ENCODE peak calls at places on chromosomes 16 and 17, in five cellular contexts. One of them, this sample, is unnamed.

GRCh38 chr17:33017366-33017765 is 25.7 kb downstream of the SPACA3 start:
- DNase-seq in esophagus muscularis mucosa: no peak
- DNase-seq in stomach: no peak
- DNase-seq in breast epithelium: no peak
- DNase-seq in Panc1: no peak
- DNase-seq in this sample: no peak

GRCh38 chr17:55480907-55481306 is 30.3 kb downstream of the SMIM36 start:
- DNase-seq in esophagus muscularis mucosa: no peak
- DNase-seq in stomach: no peak
- DNase-seq in breast epithelium: no peak
- DNase-seq in Panc1: no peak
- DNase-seq in this sample: no peak

GRCh38 chr16:27259710-27260109 is 8.9 kb downstream of the NSMCE1 start:
- DNase-seq in Panc1: no peak
- DNase-seq in breast epithelium: no peak
- DNase-seq in esophagus muscularis mucosa: peak; percentile 10
- DNase-seq in stomach: no peak
- DNase-seq in this sample: no peak

GRCh38 chr16:22635801-22636200 is 125.1 kb downstream of the NPIPB5 start:
- DNase-seq in esophagus muscularis mucosa: no peak
- DNase-seq in Panc1: no peak
- DNase-seq in breast epithelium: no peak
- DNase-seq in stomach: no peak
- DNase-seq in this sample: no peak

GRCh38 chr17:11557727-11558452 is 40.4 kb upstream of the DNAH9 start:
- DNase-seq in Panc1: no peak
- DNase-seq in breast epithelium: no peak
- DNase-seq in esophagus muscularis mucosa: peak; percentile 86
- DNase-seq in stomach: no peak
- DNase-seq in this sample: no peak

GRCh38 chr17:10447035-10447931 is 22.1 kb downstream of the MYH4 start:
- DNase-seq in Panc1: no peak
- DNase-seq in stomach: no peak
- DNase-seq in breast epithelium: no peak
- DNase-seq in esophagus muscularis mucosa: no peak
- DNase-seq in this sample: peak; percentile 37

GRCh38 chr16:12781777-12782176 is 21.9 kb downstream of the CPPED1 start:
- DNase-seq in stomach: no peak
- DNase-seq in esophagus muscularis mucosa: no peak
- DNase-seq in breast epithelium: no peak
- DNase-seq in Panc1: no peak
- DNase-seq in this sample: no peak

GRCh38 chr17:50967795-50968194 is 101.6 kb upstream of the TOB1 start:
- DNase-seq in breast epithelium: no peak
- DNase-seq in esophagus muscularis mucosa: no peak
- DNase-seq in Panc1: no peak
- DNase-seq in stomach: no peak
- DNase-seq in this sample: no peak

GRCh38 chr17:3695723-3696411 is at the start of gene P2RX5:
- DNase-seq in esophagus muscularis mucosa: no peak
- DNase-seq in stomach: no peak
- DNase-seq in Panc1: no peak
- DNase-seq in breast epithelium: no peak
- DNase-seq in this sample: peak; percentile 57

GRCh38 chr17:5097101-5097834 is 14.4 kb downstream of the ZNF232 start:
- DNase-seq in stomach: peak; percentile 30
- DNase-seq in breast epithelium: no peak
- DNase-seq in esophagus muscularis mucosa: no peak
- DNase-seq in Panc1: no peak
- DNase-seq in this sample: peak; percentile 50

DNA sequence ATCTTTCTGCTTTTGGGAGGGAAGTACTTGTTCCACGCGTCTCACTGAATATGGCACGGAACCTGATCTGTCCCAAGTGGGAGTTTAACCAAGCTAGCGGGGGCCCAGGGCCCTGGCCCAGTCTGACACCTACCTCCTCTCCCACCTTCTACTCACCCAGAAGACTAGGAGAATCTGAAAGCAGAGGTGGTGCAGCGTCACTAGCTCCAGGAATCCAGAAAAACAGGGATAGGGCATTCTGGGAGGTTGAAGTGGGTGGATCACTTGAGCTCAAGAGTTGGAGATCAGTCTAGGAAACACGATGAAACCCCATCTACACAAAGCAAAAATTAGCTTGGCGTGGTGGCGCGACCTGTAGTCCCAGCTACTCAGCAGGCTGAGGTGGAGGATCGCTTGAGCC is 163.5 kb upstream of the ZNF267 start:
- DNase-seq in esophagus muscularis mucosa: no peak
- DNase-seq in stomach: no peak
- DNase-seq in breast epithelium: no peak
- DNase-seq in Panc1: no peak
- DNase-seq in this sample: no peak
- TF ChIP-seq POLR2AphosphoS5 in esophagus muscularis mucosa: no peak
- TF ChIP-seq POLR2AphosphoS5 in stomach: no peak
- TF ChIP-seq POLR2AphosphoS5 in breast epithelium: no peak
- TF ChIP-seq POLR2AphosphoS5 in Panc1: no peak
- TF ChIP-seq POLR2AphosphoS5 in this sample: no peak

DNA sequence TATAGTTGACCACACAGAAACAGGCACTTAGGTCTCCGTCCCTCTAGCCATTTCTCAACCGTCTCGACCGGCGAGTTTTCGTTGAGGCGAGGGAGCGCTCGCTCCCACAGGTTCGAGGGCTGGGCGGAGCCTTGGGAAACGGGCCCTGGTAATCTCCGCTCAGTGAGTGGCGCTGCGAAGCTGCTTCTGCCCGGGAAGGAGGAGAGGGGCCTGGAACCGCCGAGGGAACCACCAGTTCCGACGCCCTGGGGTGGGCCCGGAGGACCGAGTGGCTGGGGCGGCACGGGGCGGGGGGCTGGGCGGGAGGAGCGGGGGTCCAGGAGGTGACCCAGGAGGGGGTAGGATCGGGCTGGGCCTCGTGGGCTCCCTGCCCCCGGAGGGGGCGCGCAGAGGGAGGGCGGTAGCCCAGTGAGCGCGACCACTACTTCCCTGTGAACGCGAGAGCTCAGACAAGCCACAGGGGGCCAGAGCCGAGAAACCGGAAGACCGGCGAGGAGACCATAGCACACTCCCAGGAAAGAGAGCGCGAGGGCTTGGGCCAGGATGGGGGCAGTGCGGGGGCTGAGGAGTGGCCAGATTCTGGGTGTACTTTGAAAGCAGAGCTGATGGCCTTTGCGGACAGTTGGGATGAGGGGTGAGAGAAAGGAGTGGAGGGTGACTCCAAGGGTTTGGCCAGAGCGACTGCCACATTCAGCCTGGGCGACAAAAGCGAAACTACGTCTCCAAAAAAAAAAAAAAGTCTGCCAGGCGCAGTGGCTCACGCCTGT is 29.9 kb upstream of the ARL4D start:
- DNase-seq in esophagus muscularis mucosa: peak; percentile 95
- DNase-seq in breast epithelium: peak; percentile 82
- DNase-seq in Panc1: no peak
- DNase-seq in stomach: peak; percentile 80
- DNase-seq in this sample: peak; percentile 85
- H3K27ac ChIP-seq in esophagus muscularis mucosa: peak overlapping the region; percentile 100
- H3K27ac ChIP-seq in breast epithelium: peak overlapping the region; percentile 100
- H3K27ac ChIP-seq in Panc1: peak overlapping the region; percentile 94
- H3K27ac ChIP-seq in stomach: peak overlapping the region; percentile 99
- H3K27ac ChIP-seq in this sample: peak overlapping the region; percentile 98

GRCh38 chr17:72700226-72700625 is 392.3 kb downstream of the SLC39A11 start:
- DNase-seq in Panc1: no peak
- DNase-seq in breast epithelium: no peak
- DNase-seq in esophagus muscularis mucosa: no peak
- DNase-seq in stomach: no peak
- DNase-seq in this sample: no peak

GRCh38 chr17:72705905-72706395 is 386.5 kb downstream of the SLC39A11 start:
- DNase-seq in stomach: no peak
- DNase-seq in breast epithelium: no peak
- DNase-seq in esophagus muscularis mucosa: no peak
- DNase-seq in Panc1: no peak
- DNase-seq in this sample: no peak

GRCh38 chr17:72702998-72703397 is 389.5 kb downstream of the SLC39A11 start:
- DNase-seq in Panc1: no peak
- DNase-seq in breast epithelium: no peak
- DNase-seq in stomach: no peak
- DNase-seq in esophagus muscularis mucosa: no peak
- DNase-seq in this sample: no peak

GRCh38 chr17:72699566-72699965 is 392.9 kb downstream of the SLC39A11 start:
- DNase-seq in esophagus muscularis mucosa: no peak
- DNase-seq in breast epithelium: no peak
- DNase-seq in stomach: no peak
- DNase-seq in Panc1: no peak
- DNase-seq in this sample: no peak

DNA sequence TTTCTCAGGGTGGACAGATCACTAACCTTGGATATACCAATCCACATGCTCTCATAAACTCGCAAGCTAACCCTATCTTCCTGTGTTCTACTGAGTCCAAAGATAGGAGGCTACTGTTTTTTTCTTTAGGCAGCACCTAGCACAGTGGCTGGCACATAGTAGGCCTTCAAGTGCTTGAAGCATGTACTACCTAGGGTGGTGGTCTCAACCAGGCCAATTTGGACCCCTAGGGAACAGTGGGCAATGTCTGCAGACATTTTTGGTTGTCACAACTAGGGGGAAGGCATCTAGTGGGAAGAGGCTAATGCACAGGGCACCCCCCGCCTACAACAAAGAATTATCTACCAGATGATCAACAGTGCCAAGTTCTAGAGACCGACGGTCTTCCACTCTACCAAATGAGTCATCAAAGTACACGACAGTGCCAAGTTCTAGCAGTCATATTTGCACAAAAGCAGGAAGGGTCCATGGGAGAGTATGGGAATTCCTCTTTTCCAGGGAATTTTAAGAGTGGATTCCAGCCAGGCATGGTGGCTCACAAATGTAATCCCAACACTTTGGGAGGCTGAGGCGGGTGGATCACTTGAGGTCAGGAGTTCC is 390.3 kb downstream of the SLC39A11 start:
- DNase-seq in breast epithelium: no peak
- DNase-seq in Panc1: no peak
- DNase-seq in stomach: no peak
- DNase-seq in esophagus muscularis mucosa: no peak
- DNase-seq in this sample: no peak
- TF ChIP-seq POLR2AphosphoS5 in breast epithelium: no peak
- TF ChIP-seq POLR2AphosphoS5 in Panc1: no peak
- TF ChIP-seq POLR2AphosphoS5 in stomach: no peak
- TF ChIP-seq POLR2AphosphoS5 in esophagus muscularis mucosa: no peak
- TF ChIP-seq POLR2AphosphoS5 in this sample: no peak

DNA sequence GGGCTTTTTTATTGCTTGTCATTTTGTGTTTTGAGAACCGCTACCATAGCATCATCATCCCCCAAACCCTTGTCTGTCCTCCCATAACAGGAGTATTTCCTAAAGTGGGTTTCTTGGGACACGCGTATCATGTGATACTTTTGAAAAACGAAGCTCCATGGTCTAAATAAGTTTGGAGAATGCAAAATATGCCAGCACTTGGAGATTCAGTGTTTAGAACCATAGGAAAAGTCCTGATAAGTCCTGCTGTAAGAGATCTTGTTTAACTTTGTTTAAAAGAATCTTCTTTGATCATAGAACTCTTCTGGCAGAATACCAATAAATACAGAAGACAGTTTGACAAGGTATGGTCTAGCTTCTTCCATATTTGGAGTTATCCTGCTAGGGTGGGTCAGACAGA is 59.3 kb downstream of the NKD1 start:
- DNase-seq in esophagus muscularis mucosa: no peak
- DNase-seq in stomach: no peak
- DNase-seq in breast epithelium: no peak
- DNase-seq in Panc1: no peak
- DNase-seq in this sample: no peak
- H3K27ac ChIP-seq in esophagus muscularis mucosa: peak overlapping the region; percentile 90
- H3K27ac ChIP-seq in stomach: no peak overlapping the region
- H3K27ac ChIP-seq in breast epithelium: no peak overlapping the region
- H3K27ac ChIP-seq in Panc1: no peak overlapping the region
- H3K27ac ChIP-seq in this sample: peak overlapping the region; percentile 12

DNA sequence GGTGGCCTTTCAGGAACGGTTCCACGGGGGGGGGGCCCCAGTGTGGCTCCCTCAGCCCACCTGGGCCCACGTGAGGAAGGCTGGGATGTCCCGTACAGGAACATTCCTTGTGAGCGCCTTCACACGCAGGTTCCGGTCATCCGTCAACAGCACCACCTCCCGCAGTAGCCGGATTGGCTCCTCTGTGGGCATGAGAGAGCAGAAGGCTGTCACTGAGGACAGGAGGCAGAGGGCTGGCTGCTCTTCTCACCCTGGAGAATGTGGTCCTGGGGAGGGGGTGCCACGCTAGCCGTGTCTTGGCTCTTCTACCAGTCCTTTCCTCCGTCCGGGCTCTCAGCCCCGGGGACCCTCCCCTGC is 6.5 kb downstream of the HIC1 start:
- DNase-seq in breast epithelium: no peak
- DNase-seq in esophagus muscularis mucosa: peak; percentile 92
- DNase-seq in stomach: no peak
- DNase-seq in Panc1: no peak
- DNase-seq in this sample: no peak
- TF ChIP-seq POLR2AphosphoS5 in breast epithelium: no peak
- TF ChIP-seq POLR2AphosphoS5 in esophagus muscularis mucosa: peak; percentile 74
- TF ChIP-seq POLR2AphosphoS5 in stomach: peak; percentile 8
- TF ChIP-seq POLR2AphosphoS5 in Panc1: no peak
- TF ChIP-seq POLR2AphosphoS5 in this sample: no peak